ENCODE peak calls at places on chromosome 22, in four cellular contexts. One of them, this sample, is unnamed.

GRCh38 chr22:49255741-49256318 is 571.8 kb downstream of the BRD1 start:
- DNase-seq in psoas muscle: no peak
- DNase-seq in heart right ventricle: no peak
- DNase-seq in esophagus muscularis mucosa: no peak
- DNase-seq in this sample: peak

GRCh38 chr22:45893516-45893915 is 83.4 kb downstream of the WNT7B start:
- DNase-seq in psoas muscle: no peak
- DNase-seq in heart right ventricle: no peak
- DNase-seq in esophagus muscularis mucosa: no peak
- DNase-seq in this sample: no peak

GRCh38 chr22:48428556-48429371 is 1398.9 kb downstream of the BRD1 start:
- DNase-seq in psoas muscle: no peak
- DNase-seq in heart right ventricle: no peak
- DNase-seq in esophagus muscularis mucosa: no peak
- DNase-seq in this sample: peak

GRCh38 chr22:46931881-46932280 is 169.4 kb downstream of the TBC1D22A start:
- DNase-seq in psoas muscle: no peak
- DNase-seq in heart right ventricle: no peak
- DNase-seq in esophagus muscularis mucosa: no peak
- DNase-seq in this sample: no peak

GRCh38 chr22:31120642-31121041 is 2.1 kb upstream of the INPP5J start:
- DNase-seq in psoas muscle: no peak
- DNase-seq in heart right ventricle: no peak
- DNase-seq in esophagus muscularis mucosa: no peak
- DNase-seq in this sample: no peak

GRCh38 chr22:17431179-17431578 is 61.9 kb downstream of the CECR2 start:
- DNase-seq in psoas muscle: no peak
- DNase-seq in heart right ventricle: no peak
- DNase-seq in esophagus muscularis mucosa: no peak
- DNase-seq in this sample: no peak

GRCh38 chr22:40263191-40263590 is 83.1 kb upstream of the ADSL start:
- DNase-seq in psoas muscle: no peak
- DNase-seq in heart right ventricle: no peak
- DNase-seq in esophagus muscularis mucosa: no peak
- DNase-seq in this sample: no peak

GRCh38 chr22:49119551-49119952 is 708.1 kb downstream of the BRD1 start:
- DNase-seq in psoas muscle: peak
- DNase-seq in heart right ventricle: peak
- DNase-seq in esophagus muscularis mucosa: no peak
- DNase-seq in this sample: no peak

GRCh38 chr22:36017661-36018091 is 10.9 kb downstream of the RBFOX2 start:
- DNase-seq in psoas muscle: no peak
- DNase-seq in heart right ventricle: no peak
- DNase-seq in esophagus muscularis mucosa: no peak
- DNase-seq in this sample: no peak

GRCh38 chr22:38957046-38957770 is at the start of gene APOBEC3A:
- DNase-seq in psoas muscle: peak
- DNase-seq in heart right ventricle: no peak
- DNase-seq in esophagus muscularis mucosa: no peak
- DNase-seq in this sample: no peak

GRCh38 chr22:44901301-44901700 is 108.5 kb downstream of the PHF21B start:
- DNase-seq in psoas muscle: no peak
- DNase-seq in heart right ventricle: no peak
- DNase-seq in esophagus muscularis mucosa: no peak
- DNase-seq in this sample: peak

GRCh38 chr22:20239951-20240773 is 28.0 kb downstream of the RTN4R start:
- DNase-seq in psoas muscle: no peak
- DNase-seq in heart right ventricle: peak
- DNase-seq in esophagus muscularis mucosa: no peak
- DNase-seq in this sample: no peak

GRCh38 chr22:33007485-33007884 is 50.7 kb downstream of the SYN3 start:
- DNase-seq in psoas muscle: no peak
- DNase-seq in heart right ventricle: no peak
- DNase-seq in esophagus muscularis mucosa: peak
- DNase-seq in this sample: no peak

GRCh38 chr22:20463324-20464095 is 25.9 kb upstream of the SCARF2 start:
- DNase-seq in psoas muscle: peak
- DNase-seq in heart right ventricle: no peak
- DNase-seq in esophagus muscularis mucosa: no peak
- DNase-seq in this sample: no peak

GRCh38 chr22:49997932-49998717 is 14.4 kb downstream of the IL17REL start:
- DNase-seq in psoas muscle: no peak
- DNase-seq in heart right ventricle: no peak
- DNase-seq in esophagus muscularis mucosa: no peak
- DNase-seq in this sample: peak

GRCh38 chr22:44460287-44461082 is 37.5 kb downstream of the RTL6 start:
- DNase-seq in psoas muscle: no peak
- DNase-seq in heart right ventricle: no peak
- DNase-seq in esophagus muscularis mucosa: peak
- DNase-seq in this sample: no peak

GRCh38 chr22:44711701-44712100 is 9.7 kb downstream of the PRR5 start:
- DNase-seq in psoas muscle: no peak
- DNase-seq in heart right ventricle: no peak
- DNase-seq in esophagus muscularis mucosa: no peak
- DNase-seq in this sample: no peak

GRCh38 chr22:46958191-46958590 is 195.7 kb downstream of the TBC1D22A start:
- DNase-seq in psoas muscle: no peak
- DNase-seq in heart right ventricle: no peak
- DNase-seq in esophagus muscularis mucosa: no peak
- DNase-seq in this sample: no peak

GRCh38 chr22:46833228-46833627 is 70.8 kb downstream of the TBC1D22A start:
- DNase-seq in psoas muscle: no peak
- DNase-seq in heart right ventricle: no peak
- DNase-seq in esophagus muscularis mucosa: no peak
- DNase-seq in this sample: no peak

GRCh38 chr22:34599567-34599966 is 466.4 kb upstream of the ISX start:
- DNase-seq in psoas muscle: no peak
- DNase-seq in heart right ventricle: no peak
- DNase-seq in esophagus muscularis mucosa: peak
- DNase-seq in this sample: no peak

GRCh38 chr22:44802956-44803355 is 50.6 kb downstream of the ARHGAP8 start:
- DNase-seq in psoas muscle: no peak
- DNase-seq in heart right ventricle: no peak
- DNase-seq in esophagus muscularis mucosa: no peak
- DNase-seq in this sample: no peak

GRCh38 chr22:46652081-46652929 is 32.1 kb downstream of the GRAMD4 start:
- DNase-seq in psoas muscle: no peak
- DNase-seq in heart right ventricle: peak
- DNase-seq in esophagus muscularis mucosa: no peak
- DNase-seq in this sample: no peak

GRCh38 chr22:27122561-27122960 is 465.2 kb downstream of the MIAT start:
- DNase-seq in psoas muscle: no peak
- DNase-seq in heart right ventricle: no peak
- DNase-seq in esophagus muscularis mucosa: no peak
- DNase-seq in this sample: no peak

GRCh38 chr22:22070371-22070824 is 87.8 kb upstream of the TOP3B start:
- DNase-seq in psoas muscle: no peak
- DNase-seq in heart right ventricle: no peak
- DNase-seq in esophagus muscularis mucosa: peak
- DNase-seq in this sample: no peak

GRCh38 chr22:45149671-45150070 is 14.1 kb upstream of the NUP50 start:
- DNase-seq in psoas muscle: no peak
- DNase-seq in heart right ventricle: no peak
- DNase-seq in esophagus muscularis mucosa: no peak
- DNase-seq in this sample: no peak

GRCh38 chr22:38925571-38926041 is 31.8 kb upstream of the APOBEC3A start:
- DNase-seq in psoas muscle: no peak
- DNase-seq in heart right ventricle: no peak
- DNase-seq in esophagus muscularis mucosa: no peak
- DNase-seq in this sample: no peak

GRCh38 chr22:40289991-40290459 is 56.3 kb upstream of the ADSL start:
- DNase-seq in psoas muscle: no peak
- DNase-seq in heart right ventricle: no peak
- DNase-seq in esophagus muscularis mucosa: no peak
- DNase-seq in this sample: no peak

GRCh38 chr22:40642316-40642715 is 5.8 kb upstream of the MRTFA start:
- DNase-seq in psoas muscle: no peak
- DNase-seq in heart right ventricle: no peak
- DNase-seq in esophagus muscularis mucosa: no peak
- DNase-seq in this sample: no peak

GRCh38 chr22:40665312-40665711 is 14.0 kb upstream of the MCHR1 start:
- DNase-seq in psoas muscle: no peak
- DNase-seq in heart right ventricle: peak
- DNase-seq in esophagus muscularis mucosa: no peak
- DNase-seq in this sample: no peak

GRCh38 chr22:47247609-47248240 is 485.3 kb downstream of the TBC1D22A start:
- DNase-seq in psoas muscle: no peak
- DNase-seq in heart right ventricle: no peak
- DNase-seq in esophagus muscularis mucosa: peak
- DNase-seq in this sample: no peak

GRCh38 chr22:39567135-39567946 is 3.2 kb upstream of the CACNA1I start:
- DNase-seq in psoas muscle: no peak
- DNase-seq in heart right ventricle: no peak
- DNase-seq in esophagus muscularis mucosa: no peak
- DNase-seq in this sample: no peak

GRCh38 chr22:21092797-21093554 is 47.2 kb downstream of the LRRC74B start:
- DNase-seq in psoas muscle: no peak
- DNase-seq in heart right ventricle: no peak
- DNase-seq in esophagus muscularis mucosa: peak
- DNase-seq in this sample: no peak

GRCh38 chr22:21866821-21867527 is 471 bp downstream of the MAPK1 start:
- DNase-seq in psoas muscle: no peak
- DNase-seq in heart right ventricle: no peak
- DNase-seq in esophagus muscularis mucosa: no peak
- DNase-seq in this sample: no peak

GRCh38 chr22:42648017-42648367 is 1.2 kb downstream of the CYB5R3 start:
- DNase-seq in psoas muscle: no peak
- DNase-seq in heart right ventricle: no peak
- DNase-seq in esophagus muscularis mucosa: no peak
- DNase-seq in this sample: no peak
- H3K4me3 ChIP-seq in psoas muscle: peak
- H3K4me3 ChIP-seq in heart right ventricle: peak
- H3K4me3 ChIP-seq in esophagus muscularis mucosa: peak
- H3K4me3 ChIP-seq in this sample: peak

GRCh38 chr22:37260939-37261338 is 16.9 kb upstream of the RAC2 start:
- DNase-seq in psoas muscle: no peak
- DNase-seq in heart right ventricle: peak
- DNase-seq in esophagus muscularis mucosa: no peak
- DNase-seq in this sample: no peak

GRCh38 chr22:37258005-37258790 is 14.1 kb upstream of the RAC2 start:
- DNase-seq in psoas muscle: no peak
- DNase-seq in heart right ventricle: no peak
- DNase-seq in esophagus muscularis mucosa: no peak
- DNase-seq in this sample: no peak

GRCh38 chr22:37260396-37260795 is 16.3 kb upstream of the RAC2 start:
- DNase-seq in psoas muscle: no peak
- DNase-seq in heart right ventricle: no peak
- DNase-seq in esophagus muscularis mucosa: no peak
- DNase-seq in this sample: no peak

GRCh38 chr22:37258810-37259472 is 14.9 kb upstream of the RAC2 start:
- DNase-seq in psoas muscle: no peak
- DNase-seq in heart right ventricle: no peak
- DNase-seq in esophagus muscularis mucosa: no peak
- DNase-seq in this sample: no peak

GRCh38 chr22:37259540-37260029 is 15.5 kb upstream of the RAC2 start:
- DNase-seq in psoas muscle: no peak
- DNase-seq in heart right ventricle: no peak
- DNase-seq in esophagus muscularis mucosa: no peak
- DNase-seq in this sample: no peak
- H3K4me3 ChIP-seq in psoas muscle: no peak
- H3K4me3 ChIP-seq in heart right ventricle: no peak
- H3K4me3 ChIP-seq in esophagus muscularis mucosa: no peak
- H3K4me3 ChIP-seq in this sample: no peak

GRCh38 chr22:23688571-23688970 is 2.2 kb upstream of the RGL4 start:
- DNase-seq in psoas muscle: no peak
- DNase-seq in heart right ventricle: no peak
- DNase-seq in esophagus muscularis mucosa: no peak
- DNase-seq in this sample: no peak
- H3K4me3 ChIP-seq in psoas muscle: no peak
- H3K4me3 ChIP-seq in heart right ventricle: no peak
- H3K4me3 ChIP-seq in esophagus muscularis mucosa: no peak
- H3K4me3 ChIP-seq in this sample: no peak

GRCh38 chr22:37676691-37677627 is 1.5 kb downstream of the LGALS1 start:
- DNase-seq in psoas muscle: peak
- DNase-seq in heart right ventricle: peak
- DNase-seq in esophagus muscularis mucosa: peak
- DNase-seq in this sample: peak

GRCh38 chr22:37674248-37674647 is 1.2 kb upstream of the LGALS1 start:
- DNase-seq in psoas muscle: no peak
- DNase-seq in heart right ventricle: no peak
- DNase-seq in esophagus muscularis mucosa: no peak
- DNase-seq in this sample: no peak

GRCh38 chr22:37674951-37675929 is at the start of gene LGALS1:
- DNase-seq in psoas muscle: peak
- DNase-seq in heart right ventricle: peak
- DNase-seq in esophagus muscularis mucosa: peak
- DNase-seq in this sample: peak

GRCh38 chr22:37678372-37678771 is 2.9 kb downstream of the LGALS1 start:
- DNase-seq in psoas muscle: no peak
- DNase-seq in heart right ventricle: no peak
- DNase-seq in esophagus muscularis mucosa: no peak
- DNase-seq in this sample: no peak

GRCh38 chr22:37675930-37676571 is 615 bp downstream of the LGALS1 start:
- DNase-seq in psoas muscle: peak
- DNase-seq in heart right ventricle: peak
- DNase-seq in esophagus muscularis mucosa: no peak
- DNase-seq in this sample: no peak
- H3K4me3 ChIP-seq in psoas muscle: peak
- H3K4me3 ChIP-seq in heart right ventricle: peak
- H3K4me3 ChIP-seq in esophagus muscularis mucosa: peak
- H3K4me3 ChIP-seq in this sample: peak

DNA sequence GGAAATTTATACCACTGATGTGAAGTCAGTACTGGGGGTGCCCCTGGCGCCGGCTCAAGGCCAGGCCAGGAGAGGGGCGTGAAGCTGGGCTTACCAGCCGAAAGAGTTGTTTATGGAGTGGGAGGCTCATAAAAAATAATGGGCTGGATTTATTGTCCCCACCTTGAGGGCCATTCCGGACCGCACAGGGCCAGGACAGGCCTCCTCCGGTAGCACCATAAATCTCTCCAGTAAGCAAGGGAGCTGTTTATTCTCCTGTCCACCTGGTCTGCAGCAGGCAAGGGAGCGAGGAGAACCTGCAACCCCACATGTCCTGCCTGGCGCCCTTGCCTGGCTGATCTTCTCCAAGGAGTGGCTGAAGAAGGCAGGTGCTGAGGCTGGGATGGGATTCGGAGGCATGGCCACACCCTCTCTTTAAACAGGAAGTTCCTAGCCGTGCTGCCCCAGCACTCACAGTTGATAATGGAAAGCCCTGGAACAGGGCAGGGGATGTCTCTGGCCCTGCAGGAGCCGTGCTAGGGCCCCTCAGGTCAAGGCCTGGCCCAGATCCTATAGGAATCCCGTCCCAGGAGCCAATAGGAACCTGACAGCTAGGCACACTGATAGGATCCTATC is 65.1 kb downstream of the SCUBE1 start:
- DNase-seq in psoas muscle: no peak
- DNase-seq in heart right ventricle: no peak
- DNase-seq in esophagus muscularis mucosa: no peak
- DNase-seq in this sample: no peak
- H3K4me3 ChIP-seq in psoas muscle: no peak
- H3K4me3 ChIP-seq in heart right ventricle: no peak
- H3K4me3 ChIP-seq in esophagus muscularis mucosa: no peak
- H3K4me3 ChIP-seq in this sample: no peak

GRCh38 chr22:28977050-28977449 is 84.6 kb downstream of the C22orf31 start:
- DNase-seq in psoas muscle: no peak
- DNase-seq in heart right ventricle: no peak
- DNase-seq in esophagus muscularis mucosa: no peak
- DNase-seq in this sample: no peak
- H3K4me3 ChIP-seq in psoas muscle: peak
- H3K4me3 ChIP-seq in heart right ventricle: no peak
- H3K4me3 ChIP-seq in esophagus muscularis mucosa: peak
- H3K4me3 ChIP-seq in this sample: peak

This sample was measured in breast epithelium.